ENCODE peak calls at places on chromosomes 16 and 17, in four cellular contexts. O is fibroblast of lung, B is SK-N-SH, A is osteoblast. I is an unnamed sample.

GRCh38 chr16:84391151-84391873 is 23.0 kb downstream of the ATP2C2 start:
- DNase-seq in O (peak; percentile 43), B (no peak), A (peak; percentile 80), I (no peak)

GRCh38 chr17:73043686-73044581 is 48.6 kb downstream of the SLC39A11 start:
- DNase-seq in O (peak; percentile 99), A (peak; percentile 75), B (peak; percentile 35), I (no peak)

GRCh38 chr16:12488371-12488770 is 315.3 kb downstream of the CPPED1 start:
- DNase-seq in A (no peak), O (no peak), B (no peak), I (no peak)

GRCh38 chr17:50212121-50212843 is 10.9 kb upstream of the COL1A1 start:
- DNase-seq in B (peak; percentile 25), A (peak; percentile 82), O (peak; percentile 85), I (no peak)

GRCh38 chr17:3026856-3027751 is 36.3 kb downstream of the OR1D5 start:
- DNase-seq in B (no peak), O (peak; percentile 58), A (no peak), I (no peak)

GRCh38 chr17:80992077-80992947 is 671 bp downstream of the CHMP6 start:
- DNase-seq in A (peak; percentile 96), B (peak; percentile 85), O (no peak), I (no peak)

GRCh38 chr16:30539000-30539964 is 4.6 kb upstream of the ZNF747 start:
- DNase-seq in B (no peak), O (no peak), A (no peak), I (no peak)

GRCh38 chr17:58969156-58969555 is 137.5 kb downstream of the TRIM37 start:
- DNase-seq in A (no peak), O (no peak), B (peak; percentile 40), I (no peak)

GRCh38 chr16:49277766-49278566 is 3.7 kb downstream of the CBLN1 start:
- DNase-seq in O (no peak), B (no peak), A (no peak), I (no peak)

GRCh38 chr17:64074704-64075484 is 54.5 kb upstream of the ICAM2 start:
- DNase-seq in B (no peak), A (peak; percentile 23), O (peak; percentile 68), I (no peak)

GRCh38 chr17:43634681-43635125 is 27.0 kb downstream of the MEOX1 start:
- DNase-seq in A (no peak), O (peak; percentile 5), B (no peak), I (no peak)

GRCh38 chr17:55710410-55710809 is 12.3 kb downstream of the TMEM100 start:
- DNase-seq in A (no peak), B (no peak), O (peak; percentile 43), I (no peak)

GRCh38 chr16:77171750-77172635 is 19.0 kb upstream of the MON1B start:
- DNase-seq in A (peak; percentile 73), B (peak; percentile 47), O (peak; percentile 73), I (peak; percentile 32)

GRCh38 chr17:10316986-10317834 is 55.6 kb downstream of the MYH13 start:
- DNase-seq in A (no peak), B (peak; percentile 54), O (peak; percentile 54), I (peak; percentile 30)

GRCh38 chr17:622356-622755 is 92.3 kb downstream of the VPS53 start:
- DNase-seq in B (no peak), A (peak; percentile 58), O (peak; percentile 34), I (no peak)

DNA sequence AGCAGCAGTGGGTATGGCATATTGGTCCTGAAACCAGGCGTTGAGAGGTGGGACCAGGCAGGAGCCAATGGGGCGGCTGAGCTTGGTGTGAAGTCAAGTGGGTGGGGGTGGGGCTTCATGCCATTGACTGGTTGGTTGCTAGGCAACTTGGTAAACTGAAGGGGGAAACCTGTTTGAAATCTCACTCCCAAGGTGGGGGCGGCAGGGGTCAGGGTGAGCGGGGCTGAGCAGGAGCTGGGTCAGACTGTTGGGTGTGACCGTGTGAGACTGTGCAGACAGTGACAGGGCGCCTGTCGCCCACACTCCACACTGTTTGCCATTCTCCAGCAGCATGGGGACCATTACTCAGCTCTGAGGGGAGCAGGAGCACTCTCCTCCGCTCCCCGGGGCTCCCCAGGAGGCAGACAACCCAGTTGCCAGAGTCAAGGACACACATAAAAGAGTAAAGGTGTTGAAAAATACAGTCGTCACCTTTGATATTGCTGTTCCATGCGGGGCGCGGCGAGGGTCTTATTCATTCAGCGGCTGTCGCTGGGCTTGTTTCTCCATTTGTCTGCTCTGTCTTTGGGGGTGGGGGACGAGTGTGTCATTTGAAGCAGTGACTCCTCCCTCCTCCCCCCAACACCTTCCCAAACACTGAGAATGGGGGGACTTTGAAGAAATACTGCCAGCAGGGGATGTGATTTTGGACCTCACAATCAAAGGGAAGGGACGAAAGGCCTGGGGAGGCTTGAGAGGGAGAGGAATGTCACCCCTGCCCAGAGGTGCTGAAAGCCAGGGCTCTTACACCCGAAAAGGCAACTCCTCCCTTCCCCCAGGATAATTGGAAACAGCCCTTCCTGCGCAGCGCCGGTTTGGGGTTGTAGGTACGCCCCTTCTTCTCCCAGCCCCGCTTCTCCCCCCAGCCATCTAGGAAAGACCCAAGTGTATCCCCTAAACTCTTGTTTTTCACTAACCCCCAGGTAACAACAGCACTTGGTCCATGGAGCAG is 1.1 kb upstream of the EFNB3 start:
- DNase-seq in A (no peak), B (peak; percentile 86), O (peak; percentile 43), I (no peak)
- H2AFZ ChIP-seq in A (no peak overlapping the region), B (peak overlapping the region; percentile 92), O (no peak overlapping the region), I (no peak overlapping the region)

DNA sequence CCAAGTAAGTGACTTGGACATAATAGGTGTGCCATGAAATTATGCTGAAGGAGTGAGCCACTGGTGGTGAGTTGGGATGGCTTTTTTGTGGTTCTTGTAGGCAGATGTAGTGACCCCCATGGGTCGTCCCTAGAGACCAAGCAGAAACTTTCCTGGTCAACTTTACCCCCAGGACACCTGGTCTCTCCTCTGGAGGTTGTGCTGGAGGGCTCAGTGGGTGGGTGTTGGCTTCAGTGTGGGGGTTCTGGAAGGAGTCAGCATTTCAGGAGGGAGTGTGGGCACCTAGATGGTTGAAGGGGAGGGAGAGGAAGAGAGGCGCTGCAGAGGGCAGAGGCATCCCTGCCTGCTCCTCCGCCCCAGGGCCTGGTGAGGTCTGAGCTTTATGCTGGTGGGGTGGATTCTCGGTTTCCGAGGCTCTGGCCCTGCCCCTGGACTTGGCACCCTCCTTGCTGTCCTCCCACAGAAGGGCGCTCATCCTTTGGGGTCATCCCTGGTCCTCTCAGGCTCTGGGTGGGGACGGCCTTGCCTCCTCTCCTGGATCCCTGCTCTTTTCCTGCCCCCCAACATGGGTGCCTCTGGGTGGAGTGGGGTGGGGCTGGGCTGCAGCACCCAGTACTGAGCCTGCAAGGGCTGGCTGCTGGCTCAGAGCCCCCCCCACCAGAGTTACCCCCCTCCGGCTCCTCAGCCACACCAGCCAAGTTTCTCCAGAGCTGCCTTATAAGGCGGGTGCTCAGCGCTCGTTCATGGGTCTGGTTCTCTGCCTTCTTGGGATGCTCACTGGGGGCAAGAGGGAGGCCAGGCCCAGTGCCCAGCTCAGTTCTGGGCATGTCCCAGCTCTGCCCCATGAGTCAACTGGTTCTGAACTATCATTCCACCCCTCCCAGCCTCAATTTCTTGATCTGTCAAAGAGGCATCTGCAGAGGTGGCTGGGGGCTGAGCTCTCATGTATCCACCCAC is 266.8 kb downstream of the SEC14L1 start:
- DNase-seq in B (no peak), O (no peak), A (peak; percentile 73), I (no peak)
- H4K20me1 ChIP-seq in B (no peaks in the 10 kb centered on the region), O (no peaks in the 10 kb centered on the region), A (peaks cover 30% of the 10 kb centered on the region), I (peaks cover 3% of the 10 kb centered on the region)

DNA sequence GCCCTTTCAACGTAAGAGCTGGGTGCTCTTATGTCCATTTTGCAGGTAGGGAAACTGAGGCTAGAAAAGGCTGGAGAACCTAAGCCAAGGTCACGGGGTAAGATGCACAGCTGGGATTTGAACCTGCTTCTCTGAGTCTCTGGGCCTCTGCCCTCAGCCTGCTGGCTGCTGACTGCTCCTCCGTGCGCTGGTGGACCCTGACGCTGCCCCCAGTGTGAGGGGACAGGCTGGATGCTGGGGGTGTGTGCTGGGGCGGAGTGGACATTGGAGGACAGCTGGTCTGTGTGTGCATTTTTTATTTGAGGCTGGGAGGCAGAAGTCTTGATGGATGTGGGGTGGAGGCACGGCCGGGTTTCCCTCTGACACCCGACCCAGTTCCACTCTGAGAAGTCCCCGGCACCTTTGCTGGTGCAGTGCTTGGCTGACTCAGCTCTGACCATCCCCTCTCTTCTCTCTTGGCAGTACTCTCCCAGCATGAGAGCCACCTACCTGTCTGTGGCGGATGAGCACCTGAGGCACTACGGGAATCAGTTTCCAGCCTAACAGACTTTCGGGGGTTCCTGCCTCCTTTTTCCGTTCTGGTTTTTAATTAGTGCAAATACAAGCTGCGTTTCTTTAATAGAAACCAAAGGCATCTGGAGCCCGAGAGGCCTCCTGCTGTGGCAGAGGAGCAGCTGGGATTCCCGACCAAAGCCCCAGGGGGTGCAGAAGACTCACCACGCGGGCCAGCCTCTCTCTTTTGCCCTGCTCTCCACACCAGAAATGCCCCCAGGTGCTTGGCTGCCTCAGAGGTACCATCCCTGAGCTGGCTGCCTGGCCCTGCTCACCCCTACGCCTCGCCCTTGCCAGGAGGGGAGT is 14.1 kb upstream of the DNAI2 start:
- DNase-seq in O (no peak), B (peak; percentile 56), A (peak; percentile 58), I (no peak)
- H3K4me3 ChIP-seq in O (no peak overlapping the region), B (no peak overlapping the region), A (no peak overlapping the region), I (no peak overlapping the region)

GRCh38 chr17:14282700-14283099 is 18.2 kb upstream of the HS3ST3B1 start:
- DNase-seq in B (no peak), A (no peak), O (no peak), I (peak; percentile 35)
- H2AFZ ChIP-seq in B (no peak overlapping the region), A (no peak overlapping the region), O (no peak overlapping the region), I (no peak overlapping the region)